ENCODE peak calls at places on chromosomes 2 and 18, in eight cellular contexts. B is tibial nerve, F is psoas muscle, E is astrocyte of the spinal cord, R is HCT116, Z is BJ, A is GM23248, I is AG10803. D is an unnamed sample.

GRCh38 chr2:23037596-23037995 is 347.4 kb upstream of the KLHL29 start:
- DNase-seq in F (no peak), Z (no peak), B (no peak), A (no peak), E (no peak), I (no peak), R (no peak), D (no peak)

GRCh38 chr2:239883326-239884050 is 141.7 kb downstream of the NDUFA10 start:
- DNase-seq in Z (no peak), B (no peak), I (no peak), A (no peak), E (no peak), F (no peak), R (no peak), D (no peak)

GRCh38 chr18:13433685-13434084 is 215.1 kb downstream of the LDLRAD4 start:
- DNase-seq in R (no peak), E (no peak), B (no peak), A (peak), F (no peak), I (no peak), Z (no peak), D (no peak)

GRCh38 chr18:47260924-47261701 is 9.7 kb upstream of the SKOR2 start:
- DNase-seq in R (no peak), F (no peak), Z (no peak), I (no peak), A (no peak), B (no peak), E (no peak), D (no peak)

GRCh38 chr2:122003196-122003595 is 247.7 kb downstream of the TSN start:
- DNase-seq in I (no peak), R (no peak), B (no peak), F (no peak), Z (no peak), A (no peak), E (no peak), D (no peak)

GRCh38 chr2:88959480-88960204 is 268.2 kb downstream of the RPIA start:
- DNase-seq in B (no peak), A (no peak), F (no peak), Z (no peak), R (no peak), I (peak), E (no peak), D (no peak)

GRCh38 chr2:165016772-165017411 is 61.6 kb upstream of the SLC38A11 start:
- DNase-seq in B (no peak), A (peak), I (peak), F (no peak), R (peak), E (peak), Z (peak), D (peak)

GRCh38 chr2:7672027-7672684 is 754.9 kb downstream of the RNF144A start:
- DNase-seq in Z (no peak), R (peak), E (peak), A (peak), B (no peak), F (no peak), I (no peak), D (no peak)

GRCh38 chr18:57743008-57743407 is 60.1 kb downstream of the ATP8B1 start:
- DNase-seq in R (no peak), B (no peak), I (peak), F (no peak), A (peak), Z (peak), E (peak), D (peak)

GRCh38 chr18:21991081-21991534 is 178.3 kb upstream of the GATA6 start:
- DNase-seq in A (no peak), F (no peak), B (no peak), Z (no peak), I (no peak), R (no peak), E (no peak), D (no peak)

GRCh38 chr2:174327958-174328308 is 6.8 kb upstream of the SP9 start:
- DNase-seq in B (no peak), F (no peak), R (no peak), I (no peak), A (peak), Z (no peak), E (no peak), D (no peak)

GRCh38 chr2:174327559-174327897 is 7.2 kb upstream of the SP9 start:
- DNase-seq in R (no peak), F (no peak), A (no peak), Z (no peak), I (no peak), E (no peak), B (no peak), D (no peak)

GRCh38 chr2:174328309-174329156 is 6.2 kb upstream of the SP9 start:
- DNase-seq in B (no peak), A (peak), E (no peak), Z (no peak), I (peak), R (no peak), F (no peak), D (no peak)

GRCh38 chr2:174325932-174326879 is 8.5 kb upstream of the SP9 start:
- DNase-seq in E (no peak), A (peak), B (no peak), I (peak), Z (no peak), R (no peak), F (peak), D (no peak)

DNA sequence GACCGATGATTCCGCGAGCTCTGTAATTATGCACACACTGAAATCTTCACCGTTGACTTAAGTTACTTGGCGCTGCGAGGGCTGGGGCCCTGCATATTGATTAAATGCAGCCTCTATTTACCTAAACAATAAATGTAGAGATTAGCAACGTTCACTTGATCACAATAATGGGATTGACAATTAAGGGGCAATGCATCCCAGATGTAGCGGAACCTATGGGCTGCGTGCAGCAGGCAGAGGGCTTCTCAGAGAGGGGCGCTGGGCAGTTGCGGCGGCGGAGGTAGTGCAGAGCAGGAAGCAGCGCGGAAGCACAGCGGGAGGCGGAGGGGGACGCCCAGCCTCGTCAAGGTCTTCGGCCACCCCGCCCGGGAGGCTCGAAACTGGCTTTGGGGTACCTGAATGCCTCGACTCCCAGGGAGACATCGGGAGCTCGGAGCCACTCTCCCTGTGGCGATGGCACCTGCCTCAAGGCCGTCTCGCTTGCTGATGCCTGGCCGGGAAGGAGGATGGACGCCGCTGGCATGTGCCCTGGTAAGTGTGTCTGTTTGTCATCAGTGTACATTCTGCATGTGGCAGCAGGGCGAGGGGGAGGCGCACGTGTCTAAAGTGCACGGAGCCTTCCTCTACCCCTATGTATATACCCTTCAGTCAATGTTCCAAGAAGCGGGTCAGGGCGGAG is 7.7 kb upstream of the SP9 start:
- DNase-seq in A (no peak), Z (no peak), F (no peak), R (no peak), E (no peak), B (no peak), I (no peak), D (no peak)
- H3K4me3 ChIP-seq in A (peak), Z (peak), F (peak), R (no peak), E (peak), B (peak), I (peak), D (no peak)

DNA sequence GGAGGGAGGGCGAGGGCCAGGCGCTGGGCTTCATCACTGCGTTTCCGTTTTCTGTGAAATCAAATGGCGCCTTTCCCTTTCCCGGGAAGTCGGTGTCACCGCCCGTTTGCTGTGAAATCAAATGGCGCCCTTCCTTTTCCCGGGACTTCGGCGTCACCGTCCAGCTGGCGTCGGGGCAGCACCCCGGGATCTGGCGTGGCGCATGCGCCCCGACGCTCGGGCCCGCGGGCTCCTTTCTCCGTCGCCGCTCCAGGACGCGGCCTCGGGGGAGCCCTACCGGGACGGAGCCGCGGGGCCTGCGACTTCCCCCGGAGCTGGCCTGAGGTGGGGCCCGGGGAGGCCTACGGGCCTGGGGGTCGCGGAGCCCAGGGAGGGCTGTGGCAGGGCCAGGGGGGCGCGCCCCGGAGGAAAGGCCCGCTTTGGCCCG is at the start of gene FAM228A:
- DNase-seq in E (no peak), F (no peak), B (no peak), I (no peak), Z (no peak), A (no peak), R (no peak), D (no peak)
- H3K4me3 ChIP-seq in E (no peak), F (no peak), B (no peak), I (peak), Z (peak), A (peak), R (no peak), D (no peak)

GRCh38 chr18:55907352-55908045 is 319.5 kb upstream of the TCF4 start:
- DNase-seq in B (no peak), F (no peak), R (no peak), E (peak), A (peak), Z (no peak), I (peak), D (no peak)
- H3K4me3 ChIP-seq in B (peak), F (no peak), R (no peak), E (no peak), A (peak), Z (no peak), I (no peak), D (no peak)

DNA sequence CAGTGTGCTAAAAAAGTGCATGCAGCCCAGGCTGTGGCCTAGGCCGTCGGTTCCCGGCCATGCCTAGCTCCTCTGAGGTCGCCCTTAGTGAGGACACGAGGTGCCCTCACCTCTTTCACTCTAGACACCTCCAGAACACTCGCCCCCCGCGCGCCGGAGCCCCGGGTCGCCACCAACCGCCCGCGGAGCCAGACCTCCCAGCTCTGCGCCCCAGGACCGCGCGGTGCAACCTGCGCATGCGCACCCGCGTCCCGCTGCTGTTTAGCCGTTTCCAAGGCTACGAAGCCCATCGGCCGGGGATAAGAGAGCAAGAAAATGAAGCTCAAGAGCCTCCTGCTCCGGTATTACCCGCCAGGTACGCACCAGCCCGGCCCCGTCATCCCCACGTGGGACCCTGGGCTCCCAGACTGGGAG is at the start of gene DAW1:
- DNase-seq in I (peak), A (peak), E (peak), R (no peak), Z (no peak), B (no peak), F (peak), D (no peak)
- H3K4me3 ChIP-seq in I (peak), A (peak), E (peak), R (no peak), Z (peak), B (peak), F (peak), D (peak)

GRCh38 chr2:26846334-26846863 is 1.5 kb upstream of the DPYSL5 start:
- DNase-seq in A (peak), E (peak), B (no peak), F (peak), I (peak), R (peak), Z (peak), D (no peak)
- H3K4me3 ChIP-seq in A (no peak), E (no peak), B (no peak), F (no peak), I (no peak), R (no peak), Z (no peak), D (no peak)

DNA sequence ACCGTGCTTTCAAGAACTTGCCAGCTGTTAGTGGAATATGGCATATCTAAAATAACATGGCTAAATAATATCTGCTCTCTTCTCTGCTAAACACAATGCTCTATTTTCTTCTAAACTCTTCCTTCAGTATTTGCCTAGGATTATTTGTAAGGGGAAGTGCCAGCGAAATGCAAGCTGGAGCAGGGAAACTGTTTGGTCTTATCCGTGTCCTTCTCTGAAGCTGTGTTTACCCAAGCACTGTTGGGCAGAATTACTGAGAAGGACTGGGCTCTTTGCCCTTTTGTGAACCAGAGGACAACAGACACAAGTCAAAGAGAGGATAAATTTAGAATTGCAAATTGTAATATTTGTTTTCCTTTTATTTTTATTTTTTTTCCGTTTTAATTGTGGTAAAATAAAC is 23.6 kb downstream of the CPO start:
- DNase-seq in Z (no peak), A (no peak), R (no peak), F (no peak), B (no peak), I (no peak), E (no peak), D (no peak)
- H3K4me3 ChIP-seq in Z (no peak), A (no peak), R (no peak), F (no peak), B (no peak), I (no peak), E (no peak), D (no peak)

GRCh38 chr2:43186679-43187374 is 39.6 kb downstream of the ZFP36L2 start:
- DNase-seq in Z (no peak), F (no peak), B (no peak), E (no peak), R (no peak), A (no peak), I (no peak), D (no peak)

GRCh38 chr2:43185146-43185545 is 41.3 kb downstream of the ZFP36L2 start:
- DNase-seq in R (peak), Z (no peak), A (no peak), F (no peak), I (no peak), B (no peak), E (peak), D (no peak)

GRCh38 chr2:43186321-43186678 is 40.1 kb downstream of the ZFP36L2 start:
- DNase-seq in I (no peak), E (no peak), F (no peak), B (no peak), A (no peak), Z (no peak), R (no peak), D (no peak)

GRCh38 chr2:43183743-43184142 is 42.7 kb downstream of the ZFP36L2 start:
- DNase-seq in I (no peak), R (no peak), E (no peak), A (no peak), Z (no peak), F (no peak), B (no peak), D (no peak)

GRCh38 chr2:43184339-43184895 is 42.0 kb downstream of the ZFP36L2 start:
- DNase-seq in I (peak), R (peak), E (peak), B (no peak), F (no peak), A (peak), Z (no peak), D (peak)
- H3K4me3 ChIP-seq in I (no peak), R (no peak), E (no peak), B (no peak), F (no peak), A (no peak), Z (no peak), D (no peak)

D was measured in epithelial cell of proximal tubule.